ENCODE peak calls at places on chromosome 16, in six cellular contexts. W is Peyer's patch, F is PC-3, G is prostate gland, H is PC-9, J is sigmoid colon. K is an unnamed sample.
A peak's percentile ranks its signal among the peaks of the same experiment; 100 is the strongest.

GRCh38 chr16:83934684-83934977 is 18.4 kb upstream of the OSGIN1 start:
- DNase-seq in W (no peak), F (no peak), G (no peak), H (no peak), J (no peak), K (no peak)

GRCh38 chr16:26981266-26981938 is 85.3 kb upstream of the C16orf82 start:
- DNase-seq in W (no peak), F (no peak), G (no peak), H (no peak), J (no peak), K (no peak)

GRCh38 chr16:69012906-69013305 is 92.5 kb upstream of the HAS3 start:
- DNase-seq in W (no peak), F (no peak), G (no peak), H (no peak), J (no peak), K (no peak)

GRCh38 chr16:85514295-85514600 is 98.9 kb upstream of the GSE1 start:
- DNase-seq in W (no peak), F (peak; percentile 65), G (no peak), H (no peak), J (peak; percentile 91), K (no peak)

GRCh38 chr16:10729649-10730048 is 14.0 kb upstream of the NUBP1 start:
- DNase-seq in W (no peak), F (peak; percentile 89), G (peak; percentile 62), H (peak; percentile 84), J (no peak), K (peak; percentile 62)

GRCh38 chr16:72937916-72938315 is 110.0 kb downstream of the ZFHX3 start:
- DNase-seq in W (peak; percentile 27), F (no peak), G (no peak), H (no peak), J (peak; percentile 56), K (no peak)

GRCh38 chr16:72873853-72874252 is 174.1 kb downstream of the ZFHX3 start:
- DNase-seq in W (no peak), F (no peak), G (no peak), H (no peak), J (no peak), K (no peak)

GRCh38 chr16:81657224-81657623 is 121.9 kb upstream of the PLCG2 start:
- DNase-seq in W (no peak), F (no peak), G (no peak), H (no peak), J (no peak), K (no peak)

GRCh38 chr16:29148867-29149272 is 164.0 kb downstream of the LAT start:
- DNase-seq in W (no peak), F (no peak), G (no peak), H (no peak), J (no peak), K (no peak)

GRCh38 chr16:81401035-81401950 is 43.3 kb upstream of the CMIP start:
- DNase-seq in W (no peak), F (peak; percentile 92), G (peak; percentile 13), H (peak; percentile 80), J (peak; percentile 64), K (peak; percentile 92)

DNA sequence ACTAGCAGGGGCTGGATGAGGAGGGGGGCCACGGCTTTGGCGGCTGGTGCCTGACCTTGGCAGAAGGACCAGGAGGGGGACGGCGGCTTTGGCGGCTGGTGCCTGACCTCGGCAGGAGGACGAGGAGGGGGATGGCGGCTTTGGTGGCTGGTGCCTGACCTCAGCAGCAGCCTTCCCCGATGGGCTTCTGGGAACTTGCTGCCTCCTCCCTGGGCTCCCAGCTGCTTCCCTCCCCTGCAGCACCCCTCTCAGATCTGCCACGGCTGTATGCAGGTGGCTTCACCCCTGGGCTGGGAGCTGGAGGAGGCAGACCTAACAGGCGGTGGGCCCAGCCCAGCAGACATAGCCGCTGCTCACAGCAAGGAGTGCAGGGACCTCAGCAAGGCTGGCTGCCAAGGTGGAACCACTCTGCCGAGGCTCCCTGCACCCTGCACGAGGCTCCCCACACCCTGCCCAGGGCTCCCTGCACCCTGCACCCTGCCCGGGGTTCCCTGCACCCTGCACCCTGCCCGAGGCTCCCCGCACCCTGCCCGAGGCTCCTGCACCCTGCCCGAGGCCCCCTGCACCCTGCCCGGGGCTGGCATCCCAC is 38.4 kb upstream of the CBFA2T3 start:
- DNase-seq in W (no peak), F (no peak), G (no peak), H (no peak), J (peak; percentile 59), K (no peak)
- H3K27ac ChIP-seq in W (no peak overlapping the region), F (no peak overlapping the region), G (no peak overlapping the region), H (no peak overlapping the region), J (no peak overlapping the region), K (no peak overlapping the region)

GRCh38 chr16:50667497-50668367 is 13.4 kb downstream of the SNX20 start:
- DNase-seq in W (peak; percentile 34), F (no peak), G (no peak), H (no peak), J (no peak), K (no peak)
- TF ChIP-seq CTCF in W (no peak), F (no peak), G (no peak), H (no peak), J (no peak), K (peak; percentile 21)

GRCh38 chr16:2043296-2043979 is 4.2 kb downstream of the NTHL1 start:
- DNase-seq in W (no peak), F (peak; percentile 20), G (no peak), H (peak; percentile 79), J (no peak), K (no peak)

GRCh38 chr16:2042171-2042570 is 5.5 kb downstream of the NTHL1 start:
- DNase-seq in W (no peak), F (no peak), G (no peak), H (peak; percentile 65), J (no peak), K (no peak)

GRCh38 chr16:2044541-2044940 is 3.1 kb downstream of the NTHL1 start:
- DNase-seq in W (no peak), F (no peak), G (no peak), H (no peak), J (peak; percentile 63), K (no peak)

GRCh38 chr16:2043980-2044451 is 3.6 kb downstream of the NTHL1 start:
- DNase-seq in W (no peak), F (no peak), G (no peak), H (no peak), J (peak; percentile 66), K (no peak)

GRCh38 chr16:2042666-2043295 is 4.9 kb downstream of the NTHL1 start:
- DNase-seq in W (no peak), F (no peak), G (no peak), H (no peak), J (no peak), K (no peak)
- H3K4me1 ChIP-seq in W (peaks cover 76% of the 10 kb centered on the region), F (peaks cover 75% of the 10 kb centered on the region), G (peaks cover 22% of the 10 kb centered on the region), H (peaks cover 53% of the 10 kb centered on the region), J (peaks cover 54% of the 10 kb centered on the region), K (no peaks in the 10 kb centered on the region)

GRCh38 chr16:3774156-3774767 is 56.9 kb upstream of the TRAP1 start:
- DNase-seq in W (no peak), F (no peak), G (no peak), H (no peak), J (no peak), K (no peak)

GRCh38 chr16:3776316-3776715 is 59.0 kb upstream of the TRAP1 start:
- DNase-seq in W (no peak), F (no peak), G (no peak), H (no peak), J (no peak), K (no peak)

GRCh38 chr16:3773663-3774062 is 56.3 kb upstream of the TRAP1 start:
- DNase-seq in W (no peak), F (no peak), G (no peak), H (no peak), J (no peak), K (no peak)

GRCh38 chr16:3771513-3771912 is 54.2 kb upstream of the TRAP1 start:
- DNase-seq in W (no peak), F (peak; percentile 95), G (no peak), H (peak; percentile 7), J (no peak), K (no peak)

DNA sequence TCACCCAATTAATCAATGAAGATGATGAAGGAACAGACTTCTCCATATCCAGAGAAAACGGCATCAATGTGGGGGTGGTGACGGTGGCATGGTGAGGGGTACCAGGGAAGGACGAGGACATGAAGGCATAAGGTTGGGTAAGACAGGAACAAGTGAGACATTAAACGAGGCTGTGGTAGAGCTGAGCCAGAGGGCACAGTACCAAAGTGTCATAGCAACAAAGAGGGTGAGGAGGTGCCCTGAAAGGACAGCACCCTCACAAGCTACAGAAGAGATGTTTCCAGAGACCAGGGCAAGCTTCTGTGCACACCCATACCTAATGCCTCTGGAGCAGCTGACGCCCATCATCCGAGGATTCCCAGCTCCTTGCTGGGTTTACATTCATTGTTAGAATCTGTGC is 57.5 kb upstream of the TRAP1 start:
- DNase-seq in W (no peak), F (no peak), G (no peak), H (no peak), J (no peak), K (no peak)
- H3K27ac ChIP-seq in W (no peak overlapping the region), F (no peak overlapping the region), G (no peak overlapping the region), H (no peak overlapping the region), J (no peak overlapping the region), K (no peak overlapping the region)

K was measured in foreskin keratinocyte.